ENCODE peak calls at places on chromosomes 5 and 9, in six cellular contexts. D is small intestine, L is fibroblast of lung, E is pancreas, C is MM.1S, Y is WERI-Rb-1. Z is an unnamed sample.
A peak's percentile ranks its signal among the peaks of the same experiment; 100 is the strongest.

GRCh38 chr9:134659688-134660131 is 18.1 kb downstream of the COL5A1 start:
- DNase-seq in D (no peak), L (no peak), E (no peak), C (no peak), Y (no peak), Z (no peak)

GRCh38 chr9:89375181-89375760 is 57.0 kb downstream of the SECISBP2 start:
- DNase-seq in D (peak; percentile 16), L (no peak), E (no peak), C (no peak), Y (no peak), Z (no peak)

GRCh38 chr5:131615953-131616352 is 19.1 kb downstream of the RAPGEF6 start:
- DNase-seq in D (no peak), L (no peak), E (no peak), C (no peak), Y (no peak), Z (no peak)

GRCh38 chr9:110575952-110576351 is 3.6 kb downstream of the SVEP1 start:
- DNase-seq in D (no peak), L (no peak), E (no peak), C (no peak), Y (no peak), Z (no peak)

GRCh38 chr9:136220017-136220729 is 15.2 kb upstream of the LHX3 start:
- DNase-seq in D (peak; percentile 13), L (peak; percentile 68), E (no peak), C (no peak), Y (peak; percentile 68), Z (no peak)

GRCh38 chr5:171678631-171679030 is 107.0 kb upstream of the SMIM23 start:
- DNase-seq in D (no peak), L (no peak), E (no peak), C (no peak), Y (no peak), Z (no peak)

GRCh38 chr5:611731-612486 is at the start of gene CEP72:
- DNase-seq in D (peak; percentile 87), L (peak; percentile 72), E (peak; percentile 96), C (peak; percentile 90), Y (peak; percentile 96), Z (peak; percentile 64)

GRCh38 chr9:21788752-21789151 is 13.7 kb upstream of the MTAP start:
- DNase-seq in D (peak; percentile 19), L (peak; percentile 44), E (no peak), C (peak; percentile 69), Y (no peak), Z (no peak)

GRCh38 chr9:114621561-114621960 is 10.5 kb downstream of the TMEM268 start:
- DNase-seq in D (no peak), L (no peak), E (no peak), C (no peak), Y (no peak), Z (no peak)

GRCh38 chr9:20611751-20612287 is 10.5 kb downstream of the MLLT3 start:
- DNase-seq in D (peak; percentile 82), L (peak; percentile 87), E (no peak), C (no peak), Y (no peak), Z (no peak)

GRCh38 chr9:2809692-2810423 is 34.0 kb downstream of the PUM3 start:
- DNase-seq in D (no peak), L (peak; percentile 98), E (no peak), C (no peak), Y (no peak), Z (no peak)

GRCh38 chr5:26563979-26564378 is 474.4 kb downstream of the CDH9 start:
- DNase-seq in D (no peak), L (no peak), E (no peak), C (no peak), Y (no peak), Z (no peak)

GRCh38 chr5:4700082-4700481 is 440.0 kb upstream of the ADAMTS16 start:
- DNase-seq in D (peak; percentile 0), L (peak; percentile 71), E (peak; percentile 41), C (peak; percentile 62), Y (peak; percentile 93), Z (peak; percentile 44)

DNA sequence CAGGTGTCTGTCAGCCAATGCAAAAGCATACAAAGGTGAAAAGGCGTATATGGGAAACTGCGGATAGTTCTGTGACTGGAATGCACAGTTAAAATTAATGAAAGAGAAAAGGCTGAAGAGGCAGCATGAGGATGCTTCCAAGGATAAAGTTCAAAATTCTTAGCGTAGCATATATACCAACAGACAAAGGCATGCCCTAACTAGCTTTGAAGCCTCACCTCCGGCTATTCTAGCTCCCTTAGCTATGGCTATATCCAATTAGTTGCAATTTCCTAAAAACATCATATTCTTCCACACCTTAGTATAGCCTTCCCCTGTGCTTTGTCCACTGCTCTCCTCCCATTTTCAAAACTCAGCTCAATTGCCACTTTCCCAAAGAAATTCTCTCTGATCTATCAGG is 1.4 kb upstream of the DNAJA1 start:
- DNase-seq in D (no peak), L (no peak), E (no peak), C (no peak), Y (no peak), Z (no peak)
- H3K27ac ChIP-seq in D (no peak overlapping the region), L (peak overlapping the region; percentile 97), E (no peak overlapping the region), C (no peak overlapping the region), Y (peak overlapping the region; percentile 96), Z (peak overlapping the region; percentile 100)

DNA sequence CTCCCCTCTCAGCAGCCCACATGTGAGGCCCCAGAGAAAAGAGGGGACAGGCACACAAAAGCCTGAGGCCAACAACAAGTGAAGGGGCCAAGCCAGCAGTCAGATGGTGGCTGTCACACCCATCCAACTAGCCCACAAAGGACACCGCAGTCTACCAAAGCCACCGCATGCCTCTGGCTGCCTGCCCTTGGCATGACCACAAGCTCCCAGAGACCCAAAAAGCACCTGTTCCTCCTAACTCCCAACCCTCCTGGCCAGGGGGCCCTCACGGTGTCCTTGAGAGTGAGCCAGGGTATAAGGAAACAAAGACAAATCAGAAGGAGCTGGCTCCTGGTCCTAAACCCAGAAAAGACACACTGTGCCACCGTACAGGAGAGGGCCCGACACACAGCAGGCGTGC is 77.8 kb upstream of the LRRTM2 start:
- DNase-seq in D (no peak), L (no peak), E (peak; percentile 70), C (no peak), Y (no peak), Z (peak; percentile 74)
- H3K27ac ChIP-seq in D (no peak overlapping the region), L (no peak overlapping the region), E (peak overlapping the region; percentile 71), C (no peak overlapping the region), Y (peak overlapping the region; percentile 81), Z (peak overlapping the region; percentile 96)

GRCh38 chr5:104606258-104606829 is 1043.8 kb upstream of the NUDT12 start:
- DNase-seq in D (no peak), L (no peak), E (no peak), C (no peak), Y (no peak), Z (no peak)

GRCh38 chr5:104611419-104611818 is 1048.8 kb upstream of the NUDT12 start:
- DNase-seq in D (no peak), L (no peak), E (no peak), C (no peak), Y (no peak), Z (no peak)
- H3K27ac ChIP-seq in D (no peak overlapping the region), L (no peak overlapping the region), E (no peak overlapping the region), C (no peak overlapping the region), Y (no peak overlapping the region), Z (no peak overlapping the region)

GRCh38 chr5:72386639-72387038 is 66.5 kb downstream of the PTCD2 start:
- DNase-seq in D (no peak), L (no peak), E (no peak), C (no peak), Y (no peak), Z (no peak)
- H3K27ac ChIP-seq in D (no peak overlapping the region), L (no peak overlapping the region), E (no peak overlapping the region), C (no peak overlapping the region), Y (no peak overlapping the region), Z (no peak overlapping the region)

GRCh38 chr5:170327802-170328201 is 30.2 kb upstream of the LCP2 start:
- DNase-seq in D (no peak), L (no peak), E (no peak), C (no peak), Y (no peak), Z (no peak)

GRCh38 chr5:170329524-170329923 is 31.9 kb upstream of the LCP2 start:
- DNase-seq in D (no peak), L (no peak), E (no peak), C (no peak), Y (no peak), Z (no peak)

GRCh38 chr5:170332058-170332457 is 34.5 kb upstream of the LCP2 start:
- DNase-seq in D (no peak), L (no peak), E (no peak), C (no peak), Y (no peak), Z (no peak)

GRCh38 chr5:170333161-170333909 is 35.8 kb upstream of the LCP2 start:
- DNase-seq in D (peak; percentile 54), L (no peak), E (no peak), C (peak; percentile 84), Y (no peak), Z (no peak)

GRCh38 chr5:170330568-170331054 is 33.0 kb upstream of the LCP2 start:
- DNase-seq in D (no peak), L (no peak), E (no peak), C (peak; percentile 36), Y (no peak), Z (no peak)
- H3K27ac ChIP-seq in D (peak overlapping the region; percentile 15), L (no peak overlapping the region), E (no peak overlapping the region), C (peak overlapping the region; percentile 48), Y (no peak overlapping the region), Z (no peak overlapping the region)

GRCh38 chr9:79501546-79501945 is 70.2 kb upstream of the TLE4 start:
- DNase-seq in D (no peak), L (no peak), E (no peak), C (no peak), Y (no peak), Z (no peak)
- H3K27ac ChIP-seq in D (no peak overlapping the region), L (no peak overlapping the region), E (no peak overlapping the region), C (no peak overlapping the region), Y (no peak overlapping the region), Z (no peak overlapping the region)